ENCODE peak calls at places on chromosomes 13 and 19, in five cellular contexts. M is AG09309, O is lung, H is nephron progenitor cell, W is AG10803. I is an unnamed sample.

GRCh38 chr13:54637377-54637776 is 1608.8 kb downstream of the OLFM4 start:
- DNase-seq in M (no peak), O (no peak), H (no peak), W (no peak), I (no peak)

GRCh38 chr13:39095500-39095899 is 57.2 kb downstream of the NHLRC3 start:
- DNase-seq in M (no peak), O (no peak), H (no peak), W (no peak), I (no peak)

GRCh38 chr19:38025908-38026307 is 118.9 kb downstream of the SIPA1L3 start:
- DNase-seq in M (no peak), O (no peak), H (no peak), W (no peak), I (no peak)

GRCh38 chr19:10189631-10190425 is 4.9 kb downstream of the DNMT1 start:
- DNase-seq in M (no peak), O (no peak), H (no peak), W (peak), I (no peak)

GRCh38 chr13:79295906-79296564 is 110.0 kb downstream of the RBM26 start:
- DNase-seq in M (no peak), O (no peak), H (no peak), W (no peak), I (no peak)

GRCh38 chr19:38250821-38251563 is 5.2 kb downstream of the PPP1R14A start:
- DNase-seq in M (no peak), O (no peak), H (peak), W (no peak), I (no peak)

GRCh38 chr13:59300347-59301165 is 863.2 kb downstream of the DIAPH3 start:
- DNase-seq in M (no peak), O (no peak), H (no peak), W (no peak), I (no peak)

GRCh38 chr19:18435848-18436631 is 1.9 kb downstream of the ISYNA1 start:
- DNase-seq in M (no peak), O (no peak), H (no peak), W (no peak), I (no peak)

GRCh38 chr19:43534811-43535761 is 2.1 kb downstream of the ZNF575 start:
- DNase-seq in M (no peak), O (peak), H (peak), W (peak), I (peak)

GRCh38 chr13:70391678-70392077 is 283.4 kb upstream of the KLHL1 start:
- DNase-seq in M (no peak), O (no peak), H (no peak), W (no peak), I (no peak)

GRCh38 chr19:3316132-3316648 is 50.2 kb upstream of the NFIC start:
- DNase-seq in M (no peak), O (no peak), H (no peak), W (no peak), I (no peak)

GRCh38 chr19:1041835-1042685 is 2.2 kb downstream of the ABCA7 start:
- DNase-seq in M (no peak), O (no peak), H (no peak), W (no peak), I (no peak)

GRCh38 chr13:25310891-25311290 is 9.5 kb downstream of the NUP58 start:
- DNase-seq in M (no peak), O (no peak), H (no peak), W (no peak), I (no peak)

GRCh38 chr19:4066682-4067395 is at the start of gene ZBTB7A:
- DNase-seq in M (no peak), O (peak), H (peak), W (peak), I (peak)

GRCh38 chr19:40588926-40589569 is 12.1 kb upstream of the LTBP4 start:
- DNase-seq in M (no peak), O (no peak), H (no peak), W (no peak), I (no peak)

GRCh38 chr13:48749699-48750473 is 96.2 kb downstream of the CYSLTR2 start:
- DNase-seq in M (peak), O (peak), H (peak), W (peak), I (peak)

GRCh38 chr13:24684600-24684998 is 4.4 kb downstream of the ATP12A start:
- DNase-seq in M (no peak), O (no peak), H (no peak), W (peak), I (no peak)

GRCh38 chr13:32535140-32535539 is 3.5 kb downstream of the N4BP2L2 start:
- DNase-seq in M (no peak), O (no peak), H (no peak), W (no peak), I (no peak)

GRCh38 chr19:38975214-38975860 is at the start of gene FBXO17:
- DNase-seq in M (no peak), O (peak), H (peak), W (peak), I (peak)

GRCh38 chr19:4581381-4582111 is 22.1 kb upstream of the SEMA6B start:
- DNase-seq in M (no peak), O (no peak), H (peak), W (no peak), I (peak)

GRCh38 chr13:91045351-91046034 is 302.0 kb upstream of the MIR17HG start:
- DNase-seq in M (no peak), O (no peak), H (no peak), W (no peak), I (no peak)
- TF ChIP-seq CTCF in M (no peak), O (no peak), H (peak), W (no peak), I (peak)

DNA sequence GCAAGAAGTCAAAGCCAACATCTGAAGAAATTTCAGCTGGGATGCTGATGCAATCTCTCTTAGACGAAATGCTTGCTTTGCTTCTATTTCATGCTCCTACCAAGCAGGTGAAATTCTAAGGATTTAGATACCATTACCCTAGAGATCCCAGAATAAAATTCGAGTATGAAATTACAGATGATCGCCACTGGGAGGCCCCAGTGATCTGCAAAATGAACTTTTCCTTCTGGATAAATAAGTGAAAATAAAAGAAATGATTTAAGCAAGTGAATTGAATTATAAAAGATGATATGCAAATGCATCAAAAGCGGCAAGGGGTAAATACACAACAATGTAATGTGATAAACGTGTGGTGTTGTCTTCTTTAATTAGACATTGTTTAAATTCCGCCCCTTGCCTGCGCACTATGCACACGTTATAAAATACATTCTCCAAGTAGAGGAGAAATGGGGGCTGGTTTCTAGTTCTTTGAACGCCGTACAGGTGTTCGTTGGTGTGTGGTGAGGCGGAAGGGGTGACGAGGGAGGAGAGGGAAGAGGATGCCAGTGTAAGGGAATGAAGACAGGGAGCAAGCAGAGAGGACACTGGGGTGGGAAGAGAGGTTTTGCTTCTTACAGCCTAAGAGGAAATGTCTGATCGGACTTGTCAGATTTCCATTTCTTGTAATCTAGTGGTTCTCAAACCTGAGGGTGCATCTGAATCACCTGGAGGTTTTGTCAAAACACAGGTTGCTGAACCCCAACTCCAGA is 58.0 kb downstream of the ERCC5 start:
- DNase-seq in M (no peak), O (no peak), H (no peak), W (peak), I (peak)
- TF ChIP-seq CTCF in M (peak), O (no peak), H (peak), W (peak), I (peak)

GRCh38 chr13:44917589-44918322 is 71.5 kb downstream of the NUFIP1 start:
- DNase-seq in M (peak), O (peak), H (peak), W (peak), I (peak)
- TF ChIP-seq CTCF in M (peak), O (peak), H (peak), W (peak), I (peak)

GRCh38 chr13:75486146-75486545 is 4.2 kb upstream of the TBC1D4 start:
- DNase-seq in M (no peak), O (no peak), H (no peak), W (no peak), I (no peak)
- TF ChIP-seq CTCF in M (no peak), O (no peak), H (no peak), W (no peak), I (no peak)

I was measured in neural crest cell.